ENCODE peak calls at places on chromosomes 7 and 10, in eight cellular contexts. One of them, this sample, is unnamed.

GRCh38 chr10:81957976-81958375 is 83.0 kb downstream of the NRG3 start:
- DNase-seq in K562: no peak
- DNase-seq in uterus: no peak
- DNase-seq in heart left ventricle: no peak
- DNase-seq in IMR-90: no peak
- DNase-seq in spleen: no peak
- DNase-seq in Peyer's patch: no peak
- DNase-seq in thyroid gland: no peak
- DNase-seq in this sample: no peak

GRCh38 chr10:70212879-70213278 is 20.4 kb downstream of the PPA1 start:
- DNase-seq in heart left ventricle: no peak
- DNase-seq in spleen: no peak
- DNase-seq in uterus: no peak
- DNase-seq in K562: no peak
- DNase-seq in IMR-90: no peak
- DNase-seq in thyroid gland: no peak
- DNase-seq in Peyer's patch: no peak
- DNase-seq in this sample: no peak

GRCh38 chr7:105932835-105933477 is 30.1 kb upstream of the CDHR3 start:
- DNase-seq in spleen: no peak
- DNase-seq in heart left ventricle: peak
- DNase-seq in uterus: no peak
- DNase-seq in Peyer's patch: no peak
- DNase-seq in thyroid gland: peak
- DNase-seq in K562: no peak
- DNase-seq in IMR-90: peak
- DNase-seq in this sample: no peak

GRCh38 chr7:121376982-121377381 is 19.1 kb downstream of the FAM3C start:
- DNase-seq in thyroid gland: no peak
- DNase-seq in uterus: no peak
- DNase-seq in Peyer's patch: no peak
- DNase-seq in spleen: no peak
- DNase-seq in IMR-90: no peak
- DNase-seq in K562: no peak
- DNase-seq in heart left ventricle: no peak
- DNase-seq in this sample: no peak

GRCh38 chr7:6116216-6116615 is 85.0 kb downstream of the ANKRD61 start:
- DNase-seq in K562: no peak
- DNase-seq in spleen: no peak
- DNase-seq in Peyer's patch: no peak
- DNase-seq in heart left ventricle: no peak
- DNase-seq in thyroid gland: no peak
- DNase-seq in IMR-90: no peak
- DNase-seq in uterus: no peak
- DNase-seq in this sample: no peak

GRCh38 chr7:41956712-41957111 is 253.8 kb upstream of the INHBA start:
- DNase-seq in IMR-90: no peak
- DNase-seq in spleen: no peak
- DNase-seq in thyroid gland: peak
- DNase-seq in K562: no peak
- DNase-seq in uterus: no peak
- DNase-seq in heart left ventricle: no peak
- DNase-seq in Peyer's patch: no peak
- DNase-seq in this sample: no peak

GRCh38 chr7:156968183-156968582 is 18.7 kb downstream of the NOM1 start:
- DNase-seq in uterus: no peak
- DNase-seq in IMR-90: no peak
- DNase-seq in thyroid gland: no peak
- DNase-seq in Peyer's patch: no peak
- DNase-seq in heart left ventricle: no peak
- DNase-seq in K562: no peak
- DNase-seq in spleen: no peak
- DNase-seq in this sample: no peak

GRCh38 chr7:94040254-94040653 is 36.1 kb upstream of the BET1 start:
- DNase-seq in K562: no peak
- DNase-seq in thyroid gland: no peak
- DNase-seq in spleen: no peak
- DNase-seq in Peyer's patch: no peak
- DNase-seq in uterus: no peak
- DNase-seq in heart left ventricle: no peak
- DNase-seq in IMR-90: no peak
- DNase-seq in this sample: no peak

GRCh38 chr7:128948312-128948973 is 10.7 kb downstream of the IRF5 start:
- DNase-seq in uterus: no peak
- DNase-seq in thyroid gland: no peak
- DNase-seq in spleen: no peak
- DNase-seq in K562: no peak
- DNase-seq in IMR-90: no peak
- DNase-seq in heart left ventricle: no peak
- DNase-seq in Peyer's patch: no peak
- DNase-seq in this sample: no peak

GRCh38 chr7:130899638-130900401 is 165.8 kb upstream of the KLF14 start:
- DNase-seq in heart left ventricle: no peak
- DNase-seq in K562: no peak
- DNase-seq in thyroid gland: peak
- DNase-seq in IMR-90: no peak
- DNase-seq in uterus: no peak
- DNase-seq in spleen: no peak
- DNase-seq in Peyer's patch: no peak
- DNase-seq in this sample: no peak

DNA sequence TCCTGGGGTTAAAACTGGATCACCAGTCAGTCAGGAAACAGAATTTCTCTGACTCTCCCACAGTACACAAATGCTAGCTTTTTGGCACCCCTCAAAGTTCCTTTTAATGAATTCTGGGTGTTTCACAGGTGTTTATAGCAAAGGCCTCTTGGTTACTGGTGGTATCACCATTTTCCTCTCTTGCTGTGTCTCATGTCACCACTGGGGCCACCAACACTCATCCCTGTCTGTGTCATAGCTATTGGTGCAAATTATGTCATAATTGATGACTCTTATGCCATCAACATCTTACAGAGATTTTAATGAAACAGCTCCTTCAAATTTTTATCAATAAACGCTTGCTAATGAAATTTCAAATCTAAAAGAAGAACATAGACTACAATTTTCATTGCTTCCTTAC is 27.7 kb upstream of the OSBPL3 start:
- DNase-seq in heart left ventricle: no peak
- DNase-seq in Peyer's patch: no peak
- DNase-seq in uterus: no peak
- DNase-seq in IMR-90: no peak
- DNase-seq in thyroid gland: no peak
- DNase-seq in K562: no peak
- DNase-seq in spleen: no peak
- DNase-seq in this sample: no peak
- TF ChIP-seq CTCF in heart left ventricle: no peak
- TF ChIP-seq CTCF in Peyer's patch: no peak
- TF ChIP-seq CTCF in uterus: no peak
- TF ChIP-seq CTCF in IMR-90: no peak
- TF ChIP-seq CTCF in thyroid gland: no peak
- TF ChIP-seq CTCF in K562: no peak
- TF ChIP-seq CTCF in spleen: no peak
- TF ChIP-seq CTCF in this sample: no peak

GRCh38 chr7:145893925-145894535 is 222.6 kb upstream of the CNTNAP2 start:
- DNase-seq in spleen: no peak
- DNase-seq in Peyer's patch: no peak
- DNase-seq in IMR-90: no peak
- DNase-seq in K562: peak
- DNase-seq in heart left ventricle: no peak
- DNase-seq in thyroid gland: no peak
- DNase-seq in uterus: no peak
- DNase-seq in this sample: no peak
- TF ChIP-seq POLR2A in spleen: no peak
- TF ChIP-seq POLR2A in Peyer's patch: no peak
- TF ChIP-seq POLR2A in IMR-90: no peak
- TF ChIP-seq POLR2A in K562: no peak
- TF ChIP-seq POLR2A in heart left ventricle: no peak
- TF ChIP-seq POLR2A in thyroid gland: no peak
- TF ChIP-seq POLR2A in uterus: no peak
- TF ChIP-seq POLR2A in this sample: no peak

DNA sequence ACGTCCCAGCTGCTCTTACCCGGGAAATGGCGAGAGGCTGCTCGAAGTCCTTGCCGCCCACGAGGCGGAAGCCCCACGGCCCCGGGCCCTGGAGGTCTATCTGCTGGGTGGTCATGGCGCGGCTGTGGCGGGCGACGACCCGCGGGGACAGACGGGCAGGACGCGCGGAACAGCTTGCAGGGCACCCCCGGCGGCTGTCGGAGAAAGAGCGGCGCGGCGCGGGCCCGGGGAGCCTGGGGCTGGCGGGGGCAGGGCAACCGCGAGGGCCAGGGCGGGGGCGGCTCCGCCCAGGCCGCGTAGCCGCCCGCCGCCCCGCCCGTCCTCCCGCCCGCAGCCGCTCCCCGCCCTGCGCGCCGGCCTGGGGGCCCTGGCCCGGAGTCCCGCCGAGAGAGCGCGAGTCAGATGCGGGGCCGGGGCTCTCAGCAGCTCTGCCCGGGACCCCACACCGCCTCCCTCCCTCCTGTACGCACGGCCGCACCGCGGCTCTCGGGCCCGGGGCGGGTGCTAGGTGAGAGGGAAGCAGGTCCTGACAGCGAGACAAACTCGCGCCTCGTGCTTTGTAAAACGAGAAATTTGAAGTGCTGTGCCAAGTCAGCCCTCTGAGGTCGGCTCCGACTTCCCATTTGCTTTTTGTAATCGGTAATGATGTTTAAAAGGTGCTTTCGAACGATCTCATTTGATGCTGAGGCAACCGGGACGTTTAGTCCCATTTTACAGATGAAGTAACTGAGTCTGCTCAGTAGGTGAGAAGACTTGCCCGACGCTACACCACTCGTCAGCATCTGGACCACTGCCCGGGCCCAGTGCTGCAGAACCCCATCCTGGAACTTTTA is at the start of gene PDLIM1:
- DNase-seq in thyroid gland: peak
- DNase-seq in spleen: peak
- DNase-seq in heart left ventricle: peak
- DNase-seq in Peyer's patch: peak
- DNase-seq in IMR-90: peak
- DNase-seq in K562: peak
- DNase-seq in uterus: peak
- DNase-seq in this sample: peak
- TF ChIP-seq CTCF in thyroid gland: no peak
- TF ChIP-seq CTCF in spleen: no peak
- TF ChIP-seq CTCF in heart left ventricle: peak
- TF ChIP-seq CTCF in Peyer's patch: peak
- TF ChIP-seq CTCF in IMR-90: peak
- TF ChIP-seq CTCF in K562: no peak
- TF ChIP-seq CTCF in uterus: peak
- TF ChIP-seq CTCF in this sample: peak

DNA sequence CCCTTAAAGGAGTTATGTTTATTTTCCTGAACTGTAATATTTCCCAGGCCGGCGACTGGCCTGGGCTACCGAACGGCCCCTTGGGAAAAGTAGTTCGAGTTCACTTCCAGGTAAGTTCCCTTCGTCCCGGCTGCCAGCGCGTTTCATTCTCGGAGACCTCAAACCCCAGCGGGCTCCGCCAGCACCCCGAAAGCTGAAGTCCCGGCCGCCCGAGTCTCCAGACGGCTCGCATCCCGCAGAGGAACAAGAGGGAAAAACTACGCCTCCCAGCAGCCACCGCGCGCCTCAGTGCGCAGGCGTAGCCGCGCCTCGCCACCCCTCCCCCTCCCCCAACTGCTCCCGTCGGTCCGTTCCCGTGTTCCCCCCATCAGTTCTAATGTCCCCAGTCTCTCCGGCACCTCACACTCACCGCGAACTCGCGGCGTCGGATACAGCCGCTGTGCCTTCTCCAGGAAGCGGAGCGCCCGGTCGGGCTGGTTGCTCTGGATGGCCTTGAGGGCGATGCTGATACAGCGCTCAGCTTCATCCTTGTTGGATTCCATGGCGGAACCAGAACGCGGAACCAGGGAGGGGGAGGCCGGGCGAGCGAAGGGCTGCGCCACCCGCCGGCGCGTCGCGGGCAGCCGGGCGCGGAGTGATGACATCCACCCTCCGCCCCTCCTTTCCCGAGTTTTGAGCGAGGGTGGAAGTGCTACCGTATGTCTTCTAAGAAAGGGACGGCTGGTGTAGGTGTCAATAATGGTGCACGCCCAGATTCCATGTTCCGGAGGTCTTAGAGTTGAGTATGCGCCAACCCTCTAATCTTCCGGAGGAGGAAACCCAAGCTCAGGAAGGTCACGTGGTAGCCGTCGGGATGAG is at the start of gene DNAJB12:
- DNase-seq in IMR-90: peak
- DNase-seq in heart left ventricle: peak
- DNase-seq in uterus: peak
- DNase-seq in thyroid gland: peak
- DNase-seq in Peyer's patch: peak
- DNase-seq in K562: peak
- DNase-seq in spleen: peak
- DNase-seq in this sample: peak
- TF ChIP-seq POLR2A in IMR-90: peak
- TF ChIP-seq POLR2A in heart left ventricle: no peak
- TF ChIP-seq POLR2A in uterus: no peak
- TF ChIP-seq POLR2A in thyroid gland: peak
- TF ChIP-seq POLR2A in Peyer's patch: peak
- TF ChIP-seq POLR2A in K562: peak
- TF ChIP-seq POLR2A in spleen: peak
- TF ChIP-seq POLR2A in this sample: peak